ENCODE peak calls at places on chromosomes 6 and 20, in six cellular contexts. One of them, this sample, is unnamed.
A peak's percentile ranks its signal among the peaks of the same experiment; 100 is the strongest.

GRCh38 chr6:137545073-137545472 is 50.9 kb upstream of the OLIG3 start:
- DNase-seq in right atrium auricular region: no peak
- DNase-seq in mucosa of descending colon: no peak
- DNase-seq in esophagus muscularis mucosa: no peak
- DNase-seq in upper lobe of left lung: no peak
- DNase-seq in K562: no peak
- DNase-seq in this sample: no peak

GRCh38 chr6:132832891-132833290 is 18.5 kb downstream of the RPS12 start:
- DNase-seq in right atrium auricular region: no peak
- DNase-seq in mucosa of descending colon: no peak
- DNase-seq in esophagus muscularis mucosa: no peak
- DNase-seq in upper lobe of left lung: no peak
- DNase-seq in K562: no peak
- DNase-seq in this sample: no peak

GRCh38 chr20:24646331-24646730 is 176.9 kb downstream of the SYNDIG1 start:
- DNase-seq in right atrium auricular region: no peak
- DNase-seq in mucosa of descending colon: no peak
- DNase-seq in esophagus muscularis mucosa: no peak
- DNase-seq in upper lobe of left lung: no peak
- DNase-seq in K562: no peak
- DNase-seq in this sample: no peak

GRCh38 chr20:40683221-40683893 is 5.7 kb downstream of the MAFB start:
- DNase-seq in right atrium auricular region: peak; percentile 79
- DNase-seq in mucosa of descending colon: no peak
- DNase-seq in esophagus muscularis mucosa: no peak
- DNase-seq in upper lobe of left lung: peak; percentile 87
- DNase-seq in K562: no peak
- DNase-seq in this sample: peak; percentile 55

GRCh38 chr6:147869869-147870268 is 361.4 kb downstream of the SAMD5 start:
- DNase-seq in right atrium auricular region: no peak
- DNase-seq in mucosa of descending colon: no peak
- DNase-seq in esophagus muscularis mucosa: no peak
- DNase-seq in upper lobe of left lung: no peak
- DNase-seq in K562: no peak
- DNase-seq in this sample: no peak

GRCh38 chr20:22768779-22769178 is 184.4 kb upstream of the FOXA2 start:
- DNase-seq in right atrium auricular region: no peak
- DNase-seq in mucosa of descending colon: no peak
- DNase-seq in esophagus muscularis mucosa: no peak
- DNase-seq in upper lobe of left lung: no peak
- DNase-seq in K562: no peak
- DNase-seq in this sample: peak; percentile 7

GRCh38 chr6:153032255-153032882 is 29.9 kb upstream of the MTRF1L start:
- DNase-seq in right atrium auricular region: no peak
- DNase-seq in mucosa of descending colon: no peak
- DNase-seq in esophagus muscularis mucosa: no peak
- DNase-seq in upper lobe of left lung: no peak
- DNase-seq in K562: no peak
- DNase-seq in this sample: peak; percentile 80

GRCh38 chr6:147136057-147136456 is 68.2 kb upstream of the STXBP5 start:
- DNase-seq in right atrium auricular region: no peak
- DNase-seq in mucosa of descending colon: no peak
- DNase-seq in esophagus muscularis mucosa: no peak
- DNase-seq in upper lobe of left lung: no peak
- DNase-seq in K562: no peak
- DNase-seq in this sample: no peak

GRCh38 chr6:83884523-83884922 is 25.0 kb downstream of the CYB5R4 start:
- DNase-seq in right atrium auricular region: no peak
- DNase-seq in mucosa of descending colon: no peak
- DNase-seq in esophagus muscularis mucosa: no peak
- DNase-seq in upper lobe of left lung: no peak
- DNase-seq in K562: peak; percentile 38
- DNase-seq in this sample: peak; percentile 68

GRCh38 chr6:147438758-147439528 is 69.5 kb upstream of the SAMD5 start:
- DNase-seq in right atrium auricular region: no peak
- DNase-seq in mucosa of descending colon: no peak
- DNase-seq in esophagus muscularis mucosa: no peak
- DNase-seq in upper lobe of left lung: peak; percentile 29
- DNase-seq in K562: no peak
- DNase-seq in this sample: no peak

GRCh38 chr6:96675617-96676016 is 112.7 kb downstream of the FHL5 start:
- DNase-seq in right atrium auricular region: no peak
- DNase-seq in mucosa of descending colon: no peak
- DNase-seq in esophagus muscularis mucosa: no peak
- DNase-seq in upper lobe of left lung: no peak
- DNase-seq in K562: no peak
- DNase-seq in this sample: no peak

GRCh38 chr6:50187212-50188055 is 137.7 kb upstream of the DEFB112 start:
- DNase-seq in right atrium auricular region: no peak
- DNase-seq in mucosa of descending colon: no peak
- DNase-seq in esophagus muscularis mucosa: no peak
- DNase-seq in upper lobe of left lung: no peak
- DNase-seq in K562: no peak
- DNase-seq in this sample: no peak

GRCh38 chr6:110874880-110875547 is 429 bp downstream of the AMD1 start:
- DNase-seq in right atrium auricular region: no peak
- DNase-seq in mucosa of descending colon: peak; percentile 74
- DNase-seq in esophagus muscularis mucosa: no peak
- DNase-seq in upper lobe of left lung: peak; percentile 89
- DNase-seq in K562: no peak
- DNase-seq in this sample: no peak

GRCh38 chr6:75210885-75211739 is 5.3 kb upstream of the COL12A1 start:
- DNase-seq in right atrium auricular region: no peak
- DNase-seq in mucosa of descending colon: no peak
- DNase-seq in esophagus muscularis mucosa: no peak
- DNase-seq in upper lobe of left lung: no peak
- DNase-seq in K562: peak; percentile 40
- DNase-seq in this sample: peak; percentile 83

GRCh38 chr6:133995296-133995695 is 42.3 kb downstream of the TBPL1 start:
- DNase-seq in right atrium auricular region: no peak
- DNase-seq in mucosa of descending colon: no peak
- DNase-seq in esophagus muscularis mucosa: no peak
- DNase-seq in upper lobe of left lung: no peak
- DNase-seq in K562: no peak
- DNase-seq in this sample: no peak

GRCh38 chr20:44861547-44862006 is 23.9 kb upstream of the YWHAB start:
- DNase-seq in right atrium auricular region: peak; percentile 85
- DNase-seq in mucosa of descending colon: no peak
- DNase-seq in esophagus muscularis mucosa: peak; percentile 91
- DNase-seq in upper lobe of left lung: no peak
- DNase-seq in K562: no peak
- DNase-seq in this sample: peak; percentile 60

GRCh38 chr6:168088161-168089106 is 9.4 kb upstream of the FRMD1 start:
- DNase-seq in right atrium auricular region: no peak
- DNase-seq in mucosa of descending colon: peak; percentile 60
- DNase-seq in esophagus muscularis mucosa: no peak
- DNase-seq in upper lobe of left lung: peak; percentile 35
- DNase-seq in K562: no peak
- DNase-seq in this sample: peak; percentile 89

GRCh38 chr20:9119776-9120175 is 50.9 kb downstream of the PLCB4 start:
- DNase-seq in right atrium auricular region: no peak
- DNase-seq in mucosa of descending colon: no peak
- DNase-seq in esophagus muscularis mucosa: no peak
- DNase-seq in upper lobe of left lung: no peak
- DNase-seq in K562: no peak
- DNase-seq in this sample: peak; percentile 7

GRCh38 chr20:50311308-50312001 is 120.8 kb downstream of the CEBPB start:
- DNase-seq in right atrium auricular region: no peak
- DNase-seq in mucosa of descending colon: no peak
- DNase-seq in esophagus muscularis mucosa: no peak
- DNase-seq in upper lobe of left lung: no peak
- DNase-seq in K562: no peak
- DNase-seq in this sample: no peak

GRCh38 chr20:1809121-1809520 is 86.1 kb upstream of the SIRPA start:
- DNase-seq in right atrium auricular region: no peak
- DNase-seq in mucosa of descending colon: no peak
- DNase-seq in esophagus muscularis mucosa: peak; percentile 55
- DNase-seq in upper lobe of left lung: no peak
- DNase-seq in K562: no peak
- DNase-seq in this sample: no peak

GRCh38 chr6:44176130-44176934 is 17.7 kb downstream of the CAPN11 start:
- DNase-seq in right atrium auricular region: no peak
- DNase-seq in mucosa of descending colon: no peak
- DNase-seq in esophagus muscularis mucosa: no peak
- DNase-seq in upper lobe of left lung: no peak
- DNase-seq in K562: no peak
- DNase-seq in this sample: no peak

GRCh38 chr6:87590417-87590880 is 514 bp downstream of the ORC3 start:
- DNase-seq in right atrium auricular region: no peak
- DNase-seq in mucosa of descending colon: no peak
- DNase-seq in esophagus muscularis mucosa: no peak
- DNase-seq in upper lobe of left lung: no peak
- DNase-seq in K562: no peak
- DNase-seq in this sample: no peak

GRCh38 chr20:43925786-43926185 is 11.1 kb downstream of the TOX2 start:
- DNase-seq in right atrium auricular region: no peak
- DNase-seq in mucosa of descending colon: no peak
- DNase-seq in esophagus muscularis mucosa: no peak
- DNase-seq in upper lobe of left lung: no peak
- DNase-seq in K562: no peak
- DNase-seq in this sample: peak; percentile 64

GRCh38 chr6:27604986-27605385 is 132.1 kb upstream of the ZNF184 start:
- DNase-seq in right atrium auricular region: no peak
- DNase-seq in mucosa of descending colon: no peak
- DNase-seq in esophagus muscularis mucosa: no peak
- DNase-seq in upper lobe of left lung: no peak
- DNase-seq in K562: peak; percentile 42
- DNase-seq in this sample: peak; percentile 22

GRCh38 chr6:33124525-33124901 is 48.7 kb downstream of the HLA-DPB1 start:
- DNase-seq in right atrium auricular region: no peak
- DNase-seq in mucosa of descending colon: no peak
- DNase-seq in esophagus muscularis mucosa: no peak
- DNase-seq in upper lobe of left lung: no peak
- DNase-seq in K562: no peak
- DNase-seq in this sample: no peak

GRCh38 chr20:21681219-21681931 is 24.1 kb upstream of the PAX1 start:
- DNase-seq in right atrium auricular region: no peak
- DNase-seq in mucosa of descending colon: no peak
- DNase-seq in esophagus muscularis mucosa: no peak
- DNase-seq in upper lobe of left lung: peak; percentile 45
- DNase-seq in K562: no peak
- DNase-seq in this sample: no peak

GRCh38 chr6:47733879-47734558 is 35.6 kb downstream of the ADGRF4 start:
- DNase-seq in right atrium auricular region: no peak
- DNase-seq in mucosa of descending colon: no peak
- DNase-seq in esophagus muscularis mucosa: no peak
- DNase-seq in upper lobe of left lung: no peak
- DNase-seq in K562: no peak
- DNase-seq in this sample: peak; percentile 3

GRCh38 chr6:6604015-6604414 is 15.5 kb downstream of the LY86 start:
- DNase-seq in right atrium auricular region: no peak
- DNase-seq in mucosa of descending colon: no peak
- DNase-seq in esophagus muscularis mucosa: no peak
- DNase-seq in upper lobe of left lung: no peak
- DNase-seq in K562: no peak
- DNase-seq in this sample: no peak

DNA sequence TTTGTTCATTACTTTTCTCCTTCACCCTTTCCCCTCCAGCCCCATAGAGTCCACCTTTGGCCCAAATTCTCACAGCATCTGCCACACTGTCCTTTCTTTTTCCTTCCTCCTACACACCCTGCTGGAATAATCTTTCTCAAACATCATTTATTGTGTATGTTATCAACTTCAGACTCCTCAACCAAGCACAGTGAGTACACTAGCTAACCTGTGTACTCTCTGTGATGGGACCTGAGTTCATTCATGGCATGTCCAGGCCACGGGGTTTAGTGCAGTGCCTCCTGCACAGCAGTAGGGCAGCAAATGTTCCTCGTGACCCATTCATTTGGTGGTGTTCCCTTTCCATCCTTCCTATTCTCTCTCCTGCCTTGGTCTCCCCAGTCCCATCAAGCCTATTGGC is 7.1 kb upstream of the ARMC12 start:
- DNase-seq in right atrium auricular region: no peak
- DNase-seq in mucosa of descending colon: peak; percentile 63
- DNase-seq in esophagus muscularis mucosa: no peak
- DNase-seq in upper lobe of left lung: no peak
- DNase-seq in K562: no peak
- DNase-seq in this sample: no peak
- H3K4me1 ChIP-seq in right atrium auricular region: peaks cover 90% of the 10 kb centered on the region
- H3K4me1 ChIP-seq in mucosa of descending colon: peaks cover 79% of the 10 kb centered on the region
- H3K4me1 ChIP-seq in esophagus muscularis mucosa: peaks cover 89% of the 10 kb centered on the region
- H3K4me1 ChIP-seq in upper lobe of left lung: peaks cover 89% of the 10 kb centered on the region
- H3K4me1 ChIP-seq in K562: peaks cover 81% of the 10 kb centered on the region
- H3K4me1 ChIP-seq in this sample: peaks cover 35% of the 10 kb centered on the region

GRCh38 chr20:47020231-47020630 is 125.6 kb downstream of the EYA2 start:
- DNase-seq in right atrium auricular region: no peak
- DNase-seq in mucosa of descending colon: no peak
- DNase-seq in esophagus muscularis mucosa: no peak
- DNase-seq in upper lobe of left lung: no peak
- DNase-seq in K562: no peak
- DNase-seq in this sample: no peak
- TF ChIP-seq CTCF in right atrium auricular region: no peak
- TF ChIP-seq CTCF in mucosa of descending colon: no peak
- TF ChIP-seq CTCF in esophagus muscularis mucosa: no peak
- TF ChIP-seq CTCF in upper lobe of left lung: no peak
- TF ChIP-seq CTCF in K562: peak; percentile 33
- TF ChIP-seq CTCF in this sample: no peak

DNA sequence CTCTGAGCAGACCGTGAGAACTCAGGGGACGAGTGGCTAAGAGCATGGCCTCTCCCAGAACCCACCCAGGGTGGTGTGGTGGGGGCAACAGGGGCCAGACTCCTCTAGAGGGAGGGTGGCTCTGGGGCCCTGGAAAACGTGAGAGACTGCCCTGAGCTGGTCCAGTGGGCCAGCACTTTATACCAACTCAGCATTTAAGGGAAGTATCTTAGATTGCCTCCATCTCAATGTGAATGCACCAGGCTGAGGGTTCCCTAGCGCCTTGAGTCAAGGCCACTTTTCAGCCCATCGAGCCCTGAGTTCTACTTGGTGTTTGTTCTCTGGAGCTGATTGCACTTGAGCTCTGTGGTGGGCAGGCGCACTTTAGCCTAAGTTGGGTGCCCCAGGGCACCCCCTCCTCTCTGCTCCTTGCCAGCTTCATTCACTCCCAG is 42.0 kb upstream of the IRF4 start:
- DNase-seq in right atrium auricular region: no peak
- DNase-seq in mucosa of descending colon: no peak
- DNase-seq in esophagus muscularis mucosa: no peak
- DNase-seq in upper lobe of left lung: no peak
- DNase-seq in K562: no peak
- DNase-seq in this sample: no peak
- H3K9me3 ChIP-seq in right atrium auricular region: no peaks in the 10 kb centered on the region
- H3K9me3 ChIP-seq in mucosa of descending colon: peaks cover 15% of the 10 kb centered on the region
- H3K9me3 ChIP-seq in esophagus muscularis mucosa: no peaks in the 10 kb centered on the region
- H3K9me3 ChIP-seq in upper lobe of left lung: no peaks in the 10 kb centered on the region
- H3K9me3 ChIP-seq in K562: no peaks in the 10 kb centered on the region
- H3K9me3 ChIP-seq in this sample: peaks cover 2% of the 10 kb centered on the region

DNA sequence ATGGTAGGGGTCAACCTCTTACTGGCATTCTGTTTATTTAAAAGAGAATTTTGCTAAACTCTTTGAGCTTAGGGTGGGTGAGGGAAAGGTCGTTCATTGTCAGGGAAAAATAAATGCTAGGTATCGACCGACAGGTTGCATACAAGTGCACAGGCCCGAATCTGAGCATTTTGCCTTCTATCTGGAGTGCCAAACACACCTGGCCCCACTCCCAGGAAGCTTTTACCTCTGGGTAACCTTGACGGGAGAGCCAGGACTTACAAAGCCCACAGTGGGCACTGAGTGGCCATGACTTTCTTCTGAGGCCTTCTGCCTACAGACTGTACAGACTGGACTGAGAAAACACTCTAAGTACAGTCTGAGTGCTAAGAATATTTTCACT is 153.0 kb downstream of the NFATC2 start:
- DNase-seq in right atrium auricular region: no peak
- DNase-seq in mucosa of descending colon: no peak
- DNase-seq in esophagus muscularis mucosa: no peak
- DNase-seq in upper lobe of left lung: no peak
- DNase-seq in K562: no peak
- DNase-seq in this sample: no peak
- H3K4me1 ChIP-seq in right atrium auricular region: peaks cover 29% of the 10 kb centered on the region
- H3K4me1 ChIP-seq in mucosa of descending colon: no peaks in the 10 kb centered on the region
- H3K4me1 ChIP-seq in esophagus muscularis mucosa: peaks cover 28% of the 10 kb centered on the region
- H3K4me1 ChIP-seq in upper lobe of left lung: peaks cover 11% of the 10 kb centered on the region
- H3K4me1 ChIP-seq in K562: no peaks in the 10 kb centered on the region
- H3K4me1 ChIP-seq in this sample: peaks cover 11% of the 10 kb centered on the region

This sample was measured in cardiac muscle cell.